ENCODE peak calls at places on chromosome 11, in six cellular contexts. One of them, this sample, is unnamed.

GRCh38 chr11:100735949-100736675 is 49.0 kb downstream of the ARHGAP42 start:
- DNase-seq in gastrocnemius medialis: no peak
- DNase-seq in ascending aorta: no peak
- DNase-seq in right lobe of liver: no peak
- DNase-seq in upper lobe of right lung: no peak
- DNase-seq in transverse colon: no peak
- DNase-seq in this sample: no peak

GRCh38 chr11:2847511-2847910 is 38.1 kb downstream of the CDKN1C start:
- DNase-seq in gastrocnemius medialis: no peak
- DNase-seq in ascending aorta: no peak
- DNase-seq in right lobe of liver: no peak
- DNase-seq in upper lobe of right lung: no peak
- DNase-seq in transverse colon: no peak
- DNase-seq in this sample: no peak

GRCh38 chr11:115920087-115920461 is 415.9 kb upstream of the CADM1 start:
- DNase-seq in gastrocnemius medialis: no peak
- DNase-seq in ascending aorta: no peak
- DNase-seq in right lobe of liver: no peak
- DNase-seq in upper lobe of right lung: no peak
- DNase-seq in transverse colon: no peak
- DNase-seq in this sample: no peak

GRCh38 chr11:68212421-68213134 is 518 bp downstream of the KMT5B start:
- DNase-seq in gastrocnemius medialis: peak; percentile 62
- DNase-seq in ascending aorta: peak; percentile 85
- DNase-seq in right lobe of liver: peak; percentile 80
- DNase-seq in upper lobe of right lung: peak; percentile 87
- DNase-seq in transverse colon: peak; percentile 80
- DNase-seq in this sample: peak; percentile 78

GRCh38 chr11:1706634-1707400 is 9.8 kb downstream of the KRTAP5-6 start:
- DNase-seq in gastrocnemius medialis: peak; percentile 25
- DNase-seq in ascending aorta: peak; percentile 59
- DNase-seq in right lobe of liver: no peak
- DNase-seq in upper lobe of right lung: no peak
- DNase-seq in transverse colon: no peak
- DNase-seq in this sample: peak; percentile 18

GRCh38 chr11:113192121-113192925 is 122.1 kb upstream of the TTC12 start:
- DNase-seq in gastrocnemius medialis: no peak
- DNase-seq in ascending aorta: no peak
- DNase-seq in right lobe of liver: no peak
- DNase-seq in upper lobe of right lung: no peak
- DNase-seq in transverse colon: no peak
- DNase-seq in this sample: no peak

GRCh38 chr11:17434108-17434507 is 42.5 kb downstream of the ABCC8 start:
- DNase-seq in gastrocnemius medialis: no peak
- DNase-seq in ascending aorta: no peak
- DNase-seq in right lobe of liver: no peak
- DNase-seq in upper lobe of right lung: no peak
- DNase-seq in transverse colon: no peak
- DNase-seq in this sample: no peak

GRCh38 chr11:23423119-23423518 is 562.8 kb upstream of the CCDC179 start:
- DNase-seq in gastrocnemius medialis: no peak
- DNase-seq in ascending aorta: no peak
- DNase-seq in right lobe of liver: no peak
- DNase-seq in upper lobe of right lung: no peak
- DNase-seq in transverse colon: no peak
- DNase-seq in this sample: no peak

GRCh38 chr11:6298605-6299004 is 21.7 kb downstream of the CAVIN3 start:
- DNase-seq in gastrocnemius medialis: no peak
- DNase-seq in ascending aorta: no peak
- DNase-seq in right lobe of liver: peak; percentile 63
- DNase-seq in upper lobe of right lung: peak; percentile 65
- DNase-seq in transverse colon: peak; percentile 29
- DNase-seq in this sample: peak; percentile 21

GRCh38 chr11:22491826-22492225 is 133.8 kb downstream of the FANCF start:
- DNase-seq in gastrocnemius medialis: no peak
- DNase-seq in ascending aorta: no peak
- DNase-seq in right lobe of liver: no peak
- DNase-seq in upper lobe of right lung: no peak
- DNase-seq in transverse colon: no peak
- DNase-seq in this sample: no peak

GRCh38 chr11:79973701-79974626 is 533.1 kb upstream of the TENM4 start:
- DNase-seq in gastrocnemius medialis: no peak
- DNase-seq in ascending aorta: no peak
- DNase-seq in right lobe of liver: no peak
- DNase-seq in upper lobe of right lung: no peak
- DNase-seq in transverse colon: no peak
- DNase-seq in this sample: no peak

GRCh38 chr11:61728066-61728939 is 24.1 kb upstream of the MYRF start:
- DNase-seq in gastrocnemius medialis: no peak
- DNase-seq in ascending aorta: no peak
- DNase-seq in right lobe of liver: no peak
- DNase-seq in upper lobe of right lung: no peak
- DNase-seq in transverse colon: no peak
- DNase-seq in this sample: no peak
- TF ChIP-seq CTCF in gastrocnemius medialis: no peak
- TF ChIP-seq CTCF in ascending aorta: no peak
- TF ChIP-seq CTCF in right lobe of liver: no peak
- TF ChIP-seq CTCF in upper lobe of right lung: no peak
- TF ChIP-seq CTCF in transverse colon: no peak
- TF ChIP-seq CTCF in this sample: no peak

DNA sequence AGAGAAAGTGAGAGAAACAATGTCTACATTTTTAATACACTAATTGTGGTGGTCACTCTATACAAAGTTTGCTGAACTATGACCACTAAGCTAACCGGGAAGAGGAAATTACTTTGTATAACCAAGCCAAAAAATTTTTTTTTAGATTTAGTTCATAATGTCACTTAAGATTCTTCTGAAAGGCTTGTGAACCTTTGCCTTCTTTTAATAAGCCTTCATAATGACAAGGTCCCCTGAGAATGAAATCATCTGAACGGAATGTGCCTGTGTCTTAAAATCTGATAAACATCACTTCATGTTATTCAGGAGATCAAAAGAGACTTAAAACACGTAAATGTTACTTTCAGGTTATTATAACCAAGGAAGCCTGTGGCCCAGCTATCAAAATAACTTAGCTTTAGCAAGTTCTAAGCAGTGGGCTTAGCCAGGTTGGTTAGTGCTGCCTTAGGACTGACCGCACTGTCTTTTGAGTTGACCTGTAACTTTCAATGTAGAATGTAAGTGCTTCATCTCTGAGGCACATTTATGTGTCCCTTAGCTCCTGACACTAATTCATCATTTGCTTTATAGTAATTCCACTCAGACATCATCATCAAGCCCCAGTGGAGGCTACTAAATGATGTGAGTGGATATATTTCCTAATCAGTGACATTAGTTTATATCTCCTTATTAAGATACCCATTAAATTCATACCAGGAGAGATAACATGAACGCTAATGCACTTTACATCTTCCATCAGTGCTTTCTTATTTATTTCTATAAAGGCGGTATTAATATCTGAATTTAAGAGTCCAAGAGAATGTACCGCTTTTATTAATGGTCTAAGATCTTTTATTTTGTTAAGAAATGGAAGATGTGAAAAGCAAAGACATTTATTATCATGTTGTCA is 122.5 kb downstream of the WNT11 start:
- DNase-seq in gastrocnemius medialis: no peak
- DNase-seq in ascending aorta: no peak
- DNase-seq in right lobe of liver: no peak
- DNase-seq in upper lobe of right lung: no peak
- DNase-seq in transverse colon: no peak
- DNase-seq in this sample: no peak
- H3K36me3 ChIP-seq in gastrocnemius medialis: no peaks in the 10 kb centered on the region
- H3K36me3 ChIP-seq in ascending aorta: no peaks in the 10 kb centered on the region
- H3K36me3 ChIP-seq in right lobe of liver: no peaks in the 10 kb centered on the region
- H3K36me3 ChIP-seq in upper lobe of right lung: no peaks in the 10 kb centered on the region
- H3K36me3 ChIP-seq in transverse colon: no peaks in the 10 kb centered on the region
- H3K36me3 ChIP-seq in this sample: no peaks in the 10 kb centered on the region

GRCh38 chr11:73382747-73383146 is 6.5 kb downstream of the RELT start:
- DNase-seq in gastrocnemius medialis: no peak
- DNase-seq in ascending aorta: no peak
- DNase-seq in right lobe of liver: no peak
- DNase-seq in upper lobe of right lung: no peak
- DNase-seq in transverse colon: no peak
- DNase-seq in this sample: no peak

GRCh38 chr11:73384531-73384870 is 8.3 kb downstream of the RELT start:
- DNase-seq in gastrocnemius medialis: no peak
- DNase-seq in ascending aorta: no peak
- DNase-seq in right lobe of liver: no peak
- DNase-seq in upper lobe of right lung: no peak
- DNase-seq in transverse colon: no peak
- DNase-seq in this sample: no peak

GRCh38 chr11:73384127-73384441 is 7.9 kb downstream of the RELT start:
- DNase-seq in gastrocnemius medialis: no peak
- DNase-seq in ascending aorta: no peak
- DNase-seq in right lobe of liver: no peak
- DNase-seq in upper lobe of right lung: no peak
- DNase-seq in transverse colon: no peak
- DNase-seq in this sample: no peak

GRCh38 chr11:73382183-73382582 is 6.0 kb downstream of the RELT start:
- DNase-seq in gastrocnemius medialis: no peak
- DNase-seq in ascending aorta: no peak
- DNase-seq in right lobe of liver: no peak
- DNase-seq in upper lobe of right lung: no peak
- DNase-seq in transverse colon: no peak
- DNase-seq in this sample: no peak

DNA sequence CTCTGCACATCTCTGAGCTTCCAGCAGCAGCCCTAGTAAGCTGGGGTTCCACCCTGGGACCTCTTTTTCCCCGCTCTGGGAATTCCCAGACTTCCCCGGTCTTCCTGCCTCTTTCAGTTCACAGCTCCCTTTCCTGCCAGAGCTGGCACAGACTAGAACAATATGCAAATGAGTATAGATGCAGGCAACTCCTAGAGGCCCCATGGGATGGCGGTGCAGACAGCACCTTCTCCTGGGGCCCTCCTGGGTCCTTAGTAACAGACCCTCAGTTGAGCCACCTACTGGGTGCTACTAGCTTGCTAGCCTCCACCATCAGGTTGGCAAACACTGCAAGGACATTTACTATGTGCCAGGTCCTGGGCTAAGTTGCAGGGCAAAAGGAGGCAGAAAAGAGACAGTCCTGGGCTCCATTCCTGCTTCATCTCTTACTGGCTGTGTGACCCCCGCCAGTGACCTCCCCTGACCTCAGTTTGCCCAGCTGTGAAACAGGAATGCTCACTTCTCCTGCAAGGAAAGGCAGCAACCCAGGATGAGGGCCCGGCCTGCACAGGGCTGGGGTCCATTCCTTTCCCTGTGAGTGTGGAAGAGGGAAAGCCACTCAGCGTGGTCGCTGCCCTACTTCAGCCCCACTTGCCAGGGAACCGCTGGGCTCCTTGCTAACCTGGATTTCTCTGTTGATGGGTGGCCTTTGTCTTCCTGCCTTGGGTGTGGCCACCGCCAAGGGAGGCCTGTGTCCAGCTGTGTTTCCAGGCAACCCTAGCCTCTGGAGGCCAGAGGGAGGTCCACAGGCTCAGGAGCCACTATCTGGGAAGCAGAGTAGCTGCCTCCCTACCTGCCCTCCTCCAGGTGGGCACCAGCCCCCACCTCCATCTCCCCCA is 7.3 kb downstream of the RELT start:
- DNase-seq in gastrocnemius medialis: no peak
- DNase-seq in ascending aorta: no peak
- DNase-seq in right lobe of liver: no peak
- DNase-seq in upper lobe of right lung: no peak
- DNase-seq in transverse colon: peak; percentile 27
- DNase-seq in this sample: peak; percentile 43
- TF ChIP-seq CTCF in gastrocnemius medialis: no peak
- TF ChIP-seq CTCF in ascending aorta: no peak
- TF ChIP-seq CTCF in right lobe of liver: no peak
- TF ChIP-seq CTCF in upper lobe of right lung: no peak
- TF ChIP-seq CTCF in transverse colon: no peak
- TF ChIP-seq CTCF in this sample: no peak

GRCh38 chr11:134459246-134460043 is 47.4 kb upstream of the B3GAT1 start:
- DNase-seq in gastrocnemius medialis: no peak
- DNase-seq in ascending aorta: no peak
- DNase-seq in right lobe of liver: no peak
- DNase-seq in upper lobe of right lung: no peak
- DNase-seq in transverse colon: no peak
- DNase-seq in this sample: no peak
- H3K36me3 ChIP-seq in gastrocnemius medialis: no peaks in the 10 kb centered on the region
- H3K36me3 ChIP-seq in ascending aorta: no peaks in the 10 kb centered on the region
- H3K36me3 ChIP-seq in right lobe of liver: no peaks in the 10 kb centered on the region
- H3K36me3 ChIP-seq in upper lobe of right lung: no peaks in the 10 kb centered on the region
- H3K36me3 ChIP-seq in transverse colon: no peaks in the 10 kb centered on the region
- H3K36me3 ChIP-seq in this sample: no peaks in the 10 kb centered on the region

DNA sequence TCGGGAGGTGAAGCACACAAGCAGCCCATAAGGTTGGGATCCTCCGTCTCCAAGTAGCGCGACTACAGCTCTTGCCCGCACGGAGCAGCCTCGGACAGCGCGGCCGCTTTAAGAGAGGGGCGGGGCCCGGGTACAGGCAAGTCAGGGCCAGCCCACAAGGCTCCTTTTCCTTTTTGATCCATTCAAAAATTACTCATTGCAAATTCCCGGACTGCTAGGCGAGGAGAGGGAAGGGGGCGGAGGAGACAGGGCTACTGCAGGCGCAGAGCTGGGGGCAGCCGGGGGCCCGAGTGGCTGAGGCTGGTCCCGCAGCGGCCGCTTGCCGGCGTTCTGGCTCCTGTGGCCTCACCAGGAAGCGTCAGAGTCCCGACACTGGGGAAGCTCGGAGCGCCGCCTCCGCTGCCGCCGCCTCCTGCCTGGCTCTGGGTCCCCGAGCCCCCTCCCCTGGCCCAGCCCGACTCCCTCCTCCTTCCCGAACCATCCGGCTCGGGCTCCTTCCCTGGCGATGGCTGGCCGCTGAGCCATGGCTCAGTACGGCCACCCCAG is at the start of gene UBASH3B:
- DNase-seq in gastrocnemius medialis: peak; percentile 27
- DNase-seq in ascending aorta: peak; percentile 88
- DNase-seq in right lobe of liver: peak; percentile 84
- DNase-seq in upper lobe of right lung: peak; percentile 89
- DNase-seq in transverse colon: peak; percentile 81
- DNase-seq in this sample: peak; percentile 86
- TF ChIP-seq CTCF in gastrocnemius medialis: no peak
- TF ChIP-seq CTCF in ascending aorta: peak; percentile 5
- TF ChIP-seq CTCF in right lobe of liver: no peak
- TF ChIP-seq CTCF in upper lobe of right lung: peak; percentile 14
- TF ChIP-seq CTCF in transverse colon: no peak
- TF ChIP-seq CTCF in this sample: no peak

This sample was measured in colonic mucosa.